ENCODE peak calls at places on chromosomes 7 and 10, in seven cellular contexts. D is H7; W is HuH-7.5; T is CD4-positive, CD25-positive, alpha-beta regulatory T cell; P is stimulated activated CD8-positive, alpha-beta memory T cell treated with anti-CD3 and anti-CD28 coated beads, Interleukin-15, amount 100 ng/mL, for 4 hours; C is nucleus accumbens; X is NCI-H1092. E is an unnamed sample.
A peak's percentile ranks its signal among the peaks of the same experiment; 100 is the strongest.

GRCh38 chr10:5234106-5234877 is 37.7 kb downstream of the AKR1C4 start:
- DNase-seq in C (no peak), W (no peak), D (no peak), X (no peak), T (no peak), P (no peak), E (no peak)

GRCh38 chr7:155090647-155091046 is 20.5 kb downstream of the HTR5A start:
- DNase-seq in X (no peak), T (peak; percentile 33), C (no peak), P (peak; percentile 19), W (no peak), D (no peak), E (no peak)

GRCh38 chr7:16644624-16644986 is 949 bp downstream of the ANKMY2 start:
- DNase-seq in P (peak; percentile 25), D (peak; percentile 35), W (no peak), T (peak; percentile 73), X (no peak), C (no peak), E (no peak)

GRCh38 chr7:71521506-71521905 is 389.6 kb downstream of the GALNT17 start:
- DNase-seq in P (no peak), D (no peak), C (no peak), W (no peak), X (no peak), T (no peak), E (no peak)

GRCh38 chr7:151757274-151757673 is 119.6 kb downstream of the PRKAG2 start:
- DNase-seq in X (no peak), D (no peak), C (no peak), P (no peak), W (no peak), T (no peak), E (no peak)

GRCh38 chr7:74224511-74224832 is 14.7 kb downstream of the LAT2 start:
- DNase-seq in D (peak; percentile 48), W (no peak), C (no peak), X (no peak), P (no peak), T (no peak), E (no peak)

GRCh38 chr10:46787321-46787615 is 124.0 kb upstream of the PTPN20 start:
- DNase-seq in X (no peak), P (no peak), C (no peak), T (peak; percentile 48), D (no peak), W (peak; percentile 1), E (no peak)

GRCh38 chr7:69996132-69996531 is 397.9 kb downstream of the AUTS2 start:
- DNase-seq in X (no peak), W (no peak), P (no peak), T (no peak), C (no peak), D (no peak), E (no peak)

GRCh38 chr10:97827778-97828291 is 21.8 kb upstream of the GOLGA7B start:
- DNase-seq in T (no peak), C (no peak), P (no peak), W (no peak), D (peak; percentile 54), X (no peak), E (no peak)

GRCh38 chr10:100562806-100563293 is 27.1 kb downstream of the HIF1AN start:
- DNase-seq in W (peak; percentile 52), T (no peak), P (no peak), C (no peak), D (peak; percentile 86), X (peak; percentile 1), E (no peak)

GRCh38 chr7:133650067-133650466 is 397.2 kb downstream of the EXOC4 start:
- DNase-seq in T (no peak), X (no peak), C (no peak), W (no peak), D (no peak), P (no peak), E (no peak)

GRCh38 chr10:48233643-48234042 is 40.9 kb downstream of the FRMPD2 start:
- DNase-seq in P (no peak), D (no peak), C (no peak), X (no peak), W (no peak), T (no peak), E (no peak)

GRCh38 chr7:7351156-7351555 is 168.8 kb downstream of the C1GALT1 start:
- DNase-seq in C (no peak), D (no peak), P (no peak), X (no peak), T (no peak), W (no peak), E (no peak)

GRCh38 chr7:121557034-121557892 is 161.2 kb upstream of the FAM3C start:
- DNase-seq in C (no peak), D (no peak), W (no peak), X (no peak), P (no peak), T (no peak), E (no peak)

GRCh38 chr7:51620690-51621089 is 304.1 kb upstream of the COBL start:
- DNase-seq in C (no peak), X (no peak), D (peak; percentile 50), P (no peak), W (no peak), T (no peak), E (no peak)